ENCODE peak calls at places on chromosomes 6 and 20, in nine cellular contexts. S, M, K, L, J, V, C, O and I are unnamed samples.

GRCh38 chr6:18262812-18263560 is 1.3 kb downstream of the DEK start:
- DNase-seq in S (no peak), M (peak), K (no peak), L (no peak), J (no peak), V (no peak), C (no peak), O (peak), I (no peak)

GRCh38 chr6:138242987-138243592 is 24.8 kb upstream of the PBOV1 start:
- DNase-seq in S (no peak), M (no peak), K (no peak), L (no peak), J (peak), V (no peak), C (no peak), O (no peak), I (no peak)

GRCh38 chr6:36083446-36083845 is 46.9 kb upstream of the MAPK13 start:
- DNase-seq in S (no peak), M (no peak), K (no peak), L (no peak), J (no peak), V (no peak), C (no peak), O (no peak), I (no peak)

GRCh38 chr6:17962436-17963031 is 24.9 kb downstream of the KIF13A start:
- DNase-seq in S (peak), M (peak), K (peak), L (no peak), J (peak), V (no peak), C (no peak), O (no peak), I (no peak)

GRCh38 chr6:100257661-100258395 is 206.9 kb downstream of the SIM1 start:
- DNase-seq in S (no peak), M (peak), K (peak), L (no peak), J (no peak), V (no peak), C (no peak), O (no peak), I (no peak)

GRCh38 chr20:60584221-60584620 is 626.0 kb downstream of the CDH26 start:
- DNase-seq in S (no peak), M (no peak), K (no peak), L (no peak), J (no peak), V (no peak), C (no peak), O (no peak), I (no peak)

GRCh38 chr6:101640131-101640530 is 246.6 kb downstream of the GRIK2 start:
- DNase-seq in S (no peak), M (peak), K (no peak), L (no peak), J (no peak), V (no peak), C (no peak), O (no peak), I (no peak)

GRCh38 chr6:45477278-45477677 is 99.5 kb upstream of the SUPT3H start:
- DNase-seq in S (no peak), M (no peak), K (no peak), L (no peak), J (no peak), V (no peak), C (no peak), O (no peak), I (no peak)

GRCh38 chr6:123398072-123398471 is 238.7 kb downstream of the TRDN start:
- DNase-seq in S (no peak), M (no peak), K (no peak), L (no peak), J (no peak), V (no peak), C (no peak), O (no peak), I (no peak)

GRCh38 chr6:34888441-34888820 is 589 bp upstream of the TAF11 start:
- DNase-seq in S (no peak), M (no peak), K (no peak), L (no peak), J (no peak), V (no peak), C (no peak), O (no peak), I (no peak)

GRCh38 chr20:39795401-39796272 is 833.5 kb downstream of the DHX35 start:
- DNase-seq in S (no peak), M (no peak), K (no peak), L (no peak), J (peak), V (no peak), C (no peak), O (no peak), I (no peak)

GRCh38 chr6:53066059-53066406 is 829 bp downstream of the FBXO9 start:
- DNase-seq in S (no peak), M (peak), K (peak), L (no peak), J (peak), V (no peak), C (no peak), O (peak), I (peak)